ENCODE peak calls at places on chromosomes 4 and X, in four cellular contexts. Y is GM04504, T is astrocyte, H is NCI-H774. A is an unnamed sample.

GRCh38 chr4:94648699-94649098 is 109.1 kb upstream of the BMPR1B start:
- DNase-seq in Y (no peak), H (no peak), T (no peak), A (no peak)

GRCh38 chr4:54937501-54937900 is 187.9 kb downstream of the KDR start:
- DNase-seq in H (no peak), T (no peak), Y (no peak), A (no peak)

GRCh38 chr4:159549092-159549491 is 446.2 kb downstream of the RAPGEF2 start:
- DNase-seq in T (peak; percentile 77), H (no peak), Y (no peak), A (no peak)

GRCh38 chr4:25953740-25954139 is 39.7 kb downstream of the SMIM20 start:
- DNase-seq in Y (peak; percentile 12), H (no peak), T (peak; percentile 54), A (no peak)

GRCh38 chr4:99754756-99755155 is 61.9 kb upstream of the DAPP1 start:
- DNase-seq in H (no peak), Y (no peak), T (no peak), A (no peak)

GRCh38 chr4:151481813-151482212 is 72.8 kb downstream of the FHIP1A start:
- DNase-seq in H (no peak), Y (no peak), T (no peak), A (no peak)

GRCh38 chrX:72120798-72121197 is 10.9 kb downstream of the RTL5 start:
- DNase-seq in T (peak; percentile 8), Y (no peak), H (no peak), A (no peak)

GRCh38 chr4:184286346-184286745 is 68.7 kb upstream of the ENPP6 start:
- DNase-seq in H (no peak), T (no peak), Y (no peak), A (no peak)

GRCh38 chr4:155094421-155094820 is 114.0 kb upstream of the NPY2R start:
- DNase-seq in Y (no peak), T (peak; percentile 41), H (no peak), A (no peak)

GRCh38 chr4:1565598-1566295 is 118.4 kb downstream of the FAM53A start:
- DNase-seq in Y (no peak), T (no peak), H (no peak), A (no peak)

GRCh38 chrX:130874751-130875150 is 28.3 kb downstream of the ENOX2 start:
- DNase-seq in Y (no peak), H (no peak), T (peak; percentile 51), A (no peak)

GRCh38 chr4:183333983-183334382 is 11.8 kb upstream of the CLDN24 start:
- DNase-seq in Y (no peak), H (no peak), T (no peak), A (no peak)

GRCh38 chr4:15533817-15534216 is 64.1 kb downstream of the CC2D2A start:
- DNase-seq in H (no peak), Y (no peak), T (no peak), A (no peak)

GRCh38 chr4:6272863-6273660 is 3.4 kb downstream of the WFS1 start:
- DNase-seq in Y (peak; percentile 36), H (no peak), T (peak; percentile 87), A (no peak)

GRCh38 chr4:184459413-184459812 is 14.9 kb downstream of the IRF2 start:
- DNase-seq in Y (no peak), H (no peak), T (peak; percentile 62), A (no peak)

GRCh38 chr4:103091601-103092223 is 7.9 kb downstream of the BDH2 start:
- DNase-seq in H (no peak), T (peak; percentile 31), Y (peak; percentile 40), A (no peak)

GRCh38 chrX:72305286-72306084 is at the start of gene CITED1:
- DNase-seq in T (no peak), H (no peak), Y (no peak), A (no peak)

GRCh38 chr4:35189988-35190613 is 1054.2 kb downstream of the ARAP2 start:
- DNase-seq in H (peak; percentile 6), Y (no peak), T (no peak), A (no peak)

GRCh38 chr4:40283968-40284367 is 51.2 kb upstream of the CHRNA9 start:
- DNase-seq in H (no peak), T (peak; percentile 92), Y (no peak), A (no peak)

GRCh38 chr4:56666279-56666678 is 14.8 kb downstream of the HOPX start:
- DNase-seq in T (no peak), H (no peak), Y (no peak), A (no peak)

GRCh38 chrX:78746496-78746895 is 1.0 kb upstream of the LPAR4 start:
- DNase-seq in T (no peak), H (no peak), Y (no peak), A (no peak)

GRCh38 chr4:16140520-16141249 is 56.9 kb upstream of the PROM1 start:
- DNase-seq in Y (peak; percentile 70), T (peak; percentile 99), H (no peak), A (no peak)

GRCh38 chrX:9966775-9967408 is at the start of gene CLDN34:
- DNase-seq in Y (no peak), H (no peak), T (no peak), A (no peak)

GRCh38 chr4:64022560-64022959 is 386.7 kb downstream of the TECRL start:
- DNase-seq in T (no peak), Y (no peak), H (no peak), A (no peak)

GRCh38 chr4:181578911-181579310 is 664.3 kb upstream of the TENM3 start:
- DNase-seq in Y (no peak), T (no peak), H (no peak), A (no peak)

GRCh38 chrX:20442597-20442996 is 175.9 kb upstream of the RPS6KA3 start:
- DNase-seq in Y (peak; percentile 36), T (peak; percentile 53), H (peak; percentile 39), A (peak; percentile 86)

GRCh38 chrX:12567857-12568256 is 223.4 kb upstream of the PRPS2 start:
- DNase-seq in H (no peak), T (no peak), Y (no peak), A (no peak)

GRCh38 chr4:97670703-97671269 is 472.5 kb downstream of the STPG2 start:
- DNase-seq in H (no peak), Y (no peak), T (no peak), A (no peak)

GRCh38 chr4:158657291-158657690 is 14.4 kb downstream of the C4orf46 start:
- DNase-seq in H (no peak), T (no peak), Y (no peak), A (no peak)

GRCh38 chrX:82031250-82031649 is 829.3 kb downstream of the SH3BGRL start:
- DNase-seq in T (no peak), Y (no peak), H (no peak), A (no peak)

GRCh38 chrX:11449613-11450012 is 156.4 kb downstream of the AMELX start:
- DNase-seq in H (no peak), T (no peak), Y (no peak), A (no peak)

GRCh38 chrX:129769467-129770154 is 10.1 kb upstream of the SASH3 start:
- DNase-seq in H (no peak), T (no peak), Y (no peak), A (no peak)